ENCODE peak calls at places on chromosome 16, in eight cellular contexts. V, U, K, G, Y, F, X and C are unnamed samples.

GRCh38 chr16:31880322-31880979 is 6.8 kb downstream of the ZNF267 start:
- DNase-seq in U (peak), F (no peak), V (no peak), G (no peak), K (no peak), Y (no peak), X (peak), C (peak)

GRCh38 chr16:14545346-14545884 is 84.6 kb downstream of the PARN start:
- DNase-seq in Y (no peak), G (no peak), K (no peak), U (peak), F (no peak), X (no peak), V (no peak), C (no peak)

GRCh38 chr16:2811703-2812471 is 5.2 kb upstream of the PRSS21 start:
- DNase-seq in G (no peak), U (no peak), X (no peak), F (no peak), V (no peak), Y (no peak), K (no peak), C (no peak)

GRCh38 chr16:77680496-77680895 is 41.8 kb upstream of the NUDT7 start:
- DNase-seq in G (no peak), K (no peak), V (no peak), X (no peak), U (no peak), F (no peak), Y (no peak), C (no peak)

GRCh38 chr16:20850981-20851380 is 44.7 kb downstream of the REXO5 start:
- DNase-seq in F (no peak), G (peak), U (peak), X (no peak), Y (no peak), V (no peak), K (no peak), C (no peak)

GRCh38 chr16:47016700-47017133 is 43.2 kb upstream of the DNAJA2 start:
- DNase-seq in U (no peak), Y (peak), G (peak), K (no peak), X (peak), F (no peak), V (no peak), C (no peak)

GRCh38 chr16:77169650-77170236 is 21.2 kb upstream of the MON1B start:
- DNase-seq in K (peak), X (peak), Y (peak), F (peak), G (no peak), V (no peak), U (peak), C (peak)

GRCh38 chr16:1650131-1650530 is 27.9 kb upstream of the JPT2 start:
- DNase-seq in V (no peak), F (no peak), U (no peak), Y (no peak), G (no peak), K (no peak), X (no peak), C (no peak)

GRCh38 chr16:64453643-64454042 is 668.2 kb downstream of the CDH11 start:
- DNase-seq in F (no peak), Y (no peak), V (no peak), X (no peak), G (no peak), K (no peak), U (no peak), C (no peak)

GRCh38 chr16:1899641-1900451 is 18.4 kb downstream of the HS3ST6 start:
- DNase-seq in U (no peak), K (no peak), Y (no peak), F (no peak), V (no peak), G (no peak), X (no peak), C (no peak)

GRCh38 chr16:30637952-30638351 is 12.8 kb upstream of the PRR14 start:
- DNase-seq in G (peak), X (no peak), U (peak), K (no peak), Y (no peak), V (no peak), F (no peak), C (no peak)

GRCh38 chr16:14071576-14072271 is 605 bp downstream of the MRTFB start:
- DNase-seq in K (no peak), G (no peak), X (no peak), Y (peak), F (no peak), U (no peak), V (no peak), C (no peak)

GRCh38 chr16:22633794-22634193 is 123.1 kb downstream of the NPIPB5 start:
- DNase-seq in F (no peak), X (no peak), K (no peak), Y (no peak), G (no peak), U (no peak), V (no peak), C (no peak)

GRCh38 chr16:23835390-23836077 is at the start of gene PRKCB:
- DNase-seq in Y (peak), F (peak), U (no peak), K (peak), X (peak), V (no peak), G (peak), C (peak)

GRCh38 chr16:85304337-85304736 is 192.1 kb upstream of the CIBAR2 start:
- DNase-seq in K (no peak), U (no peak), V (no peak), Y (no peak), F (no peak), G (peak), X (no peak), C (no peak)

GRCh38 chr16:2027024-2028010 is 615 bp downstream of the NHERF2 start:
- DNase-seq in F (no peak), G (no peak), Y (no peak), V (no peak), X (no peak), K (no peak), U (no peak), C (no peak)

GRCh38 chr16:80717611-80718010 is 86.8 kb downstream of the CDYL2 start:
- DNase-seq in U (no peak), K (no peak), X (no peak), F (no peak), Y (no peak), G (no peak), V (no peak), C (no peak)

GRCh38 chr16:2142942-2143868 is 5.2 kb upstream of the RAB26 start:
- DNase-seq in K (no peak), Y (no peak), G (no peak), U (no peak), F (no peak), V (no peak), X (no peak), C (no peak)

GRCh38 chr16:53358884-53359283 is 75.4 kb upstream of the RBL2 start:
- DNase-seq in Y (no peak), K (no peak), X (no peak), V (no peak), G (no peak), U (no peak), F (no peak), C (no peak)

GRCh38 chr16:84562174-84562815 is 55.6 kb downstream of the COTL1 start:
- DNase-seq in Y (peak), U (no peak), K (no peak), G (no peak), F (no peak), V (no peak), X (peak), C (no peak)

GRCh38 chr16:85279874-85280545 is 167.7 kb upstream of the CIBAR2 start:
- DNase-seq in Y (no peak), U (peak), V (no peak), K (no peak), F (no peak), X (no peak), G (no peak), C (no peak)

GRCh38 chr16:47873434-47873833 is 282.4 kb downstream of the ABCC12 start:
- DNase-seq in Y (no peak), G (no peak), X (no peak), V (no peak), K (no peak), F (no peak), U (no peak), C (no peak)

GRCh38 chr16:64440421-64440831 is 681.4 kb downstream of the CDH11 start:
- DNase-seq in G (no peak), F (no peak), K (no peak), U (peak), X (no peak), Y (no peak), V (peak), C (no peak)

GRCh38 chr16:74667215-74667765 is 613 bp upstream of the RFWD3 start:
- DNase-seq in Y (peak), U (peak), F (peak), G (no peak), X (peak), V (no peak), K (peak), C (peak)

GRCh38 chr16:89453662-89454321 is 36.6 kb downstream of the ANKRD11 start:
- DNase-seq in F (no peak), V (no peak), K (no peak), U (no peak), X (no peak), G (peak), Y (no peak), C (no peak)

GRCh38 chr16:3144331-3144881 is 9.6 kb downstream of the ZNF213 start:
- DNase-seq in X (no peak), V (no peak), G (no peak), K (no peak), Y (no peak), U (no peak), F (no peak), C (no peak)

GRCh38 chr16:58843675-58844074 is 109.6 kb upstream of the GOT2 start:
- DNase-seq in F (no peak), Y (peak), K (no peak), X (peak), V (no peak), G (no peak), U (peak), C (no peak)

GRCh38 chr16:27920391-27920891 is 143.1 kb downstream of the GSG1L start:
- DNase-seq in U (no peak), F (no peak), V (no peak), Y (no peak), G (no peak), K (no peak), X (no peak), C (no peak)

GRCh38 chr16:3443108-3444031 is at the start of the genes NAA60 and ZNF597:
- DNase-seq in U (peak), V (peak), K (peak), G (peak), F (peak), Y (peak), X (peak), C (peak)

GRCh38 chr16:82636958-82637357 is 10.2 kb downstream of the CDH13 start:
- DNase-seq in Y (no peak), K (no peak), V (no peak), G (no peak), F (no peak), U (no peak), X (no peak), C (no peak)

GRCh38 chr16:85916141-85916890 is 17.4 kb downstream of the IRF8 start:
- DNase-seq in V (no peak), G (peak), Y (no peak), F (no peak), X (no peak), K (no peak), U (peak), C (no peak)

GRCh38 chr16:54397190-54397835 is 110.7 kb upstream of the IRX3 start:
- DNase-seq in X (no peak), G (no peak), K (no peak), F (no peak), V (no peak), U (no peak), Y (no peak), C (no peak)

GRCh38 chr16:83738926-83739503 is 68.8 kb upstream of the HSBP1 start:
- DNase-seq in F (no peak), X (no peak), U (peak), V (no peak), Y (no peak), K (no peak), G (no peak), C (no peak)

GRCh38 chr16:89004209-89004831 is 27.3 kb upstream of the CBFA2T3 start:
- DNase-seq in X (peak), U (no peak), F (no peak), V (no peak), K (no peak), G (peak), Y (no peak), C (no peak)

GRCh38 chr16:13436641-13437423 is 483.1 kb upstream of the ERCC4 start:
- DNase-seq in V (no peak), Y (peak), X (peak), G (no peak), K (no peak), F (no peak), U (no peak), C (peak)

GRCh38 chr16:68823401-68823800 is 19.9 kb upstream of the TANGO6 start:
- DNase-seq in X (no peak), G (no peak), V (peak), K (no peak), U (peak), Y (no peak), F (no peak), C (no peak)

GRCh38 chr16:57475711-57476339 is 10.5 kb downstream of the DOK4 start:
- DNase-seq in Y (peak), V (no peak), X (peak), K (peak), U (peak), G (peak), F (peak), C (peak)